ENCODE peak calls at places on chromosomes 4 and X, in seven cellular contexts. S is AG20443; M is AML-193; H is CD8-positive, alpha-beta memory T cell; Q is AG08395; X is activated naive CD8-positive, alpha-beta T cell treated with anti-CD3 and anti-CD28 coated beads, Interleukin-2, amount 50 U/mL, for 16 hours; C is bronchial epithelial cell. E is an unnamed sample.

GRCh38 chr4:182155806-182156205 is 87.4 kb upstream of the TENM3 start:
- DNase-seq in S (no peak), M (no peak), H (no peak), Q (no peak), X (no peak), C (no peak), E (no peak)

GRCh38 chr4:55409468-55410171 is 13.9 kb downstream of the TMEM165 start:
- DNase-seq in S (peak; percentile 14), M (no peak), H (no peak), Q (peak; percentile 38), X (no peak), C (no peak), E (no peak)

GRCh38 chr4:105147226-105148151 is 813 bp downstream of the TET2 start:
- DNase-seq in S (peak; percentile 19), M (no peak), H (no peak), Q (peak; percentile 14), X (no peak), C (peak; percentile 38), E (peak; percentile 17)

GRCh38 chr4:121209171-121209570 is 45.0 kb upstream of the TNIP3 start:
- DNase-seq in S (no peak), M (no peak), H (no peak), Q (no peak), X (no peak), C (no peak), E (no peak)

GRCh38 chr4:100849319-100849718 is 331.5 kb upstream of the EMCN start:
- DNase-seq in S (no peak), M (no peak), H (no peak), Q (no peak), X (no peak), C (no peak), E (no peak)

GRCh38 chrX:39150210-39150609 is 349.0 kb downstream of the MID1IP1 start:
- DNase-seq in S (no peak), M (no peak), H (no peak), Q (no peak), X (no peak), C (no peak), E (no peak)

GRCh38 chr4:163558539-163559044 is 64.1 kb downstream of the TMA16 start:
- DNase-seq in S (no peak), M (no peak), H (no peak), Q (no peak), X (no peak), C (no peak), E (peak; percentile 46)

GRCh38 chr4:110344165-110344564 is 131.8 kb upstream of the ENPEP start:
- DNase-seq in S (no peak), M (peak; percentile 14), H (no peak), Q (peak; percentile 5), X (no peak), C (no peak), E (no peak)

GRCh38 chr4:8582941-8583654 is 2.9 kb downstream of the GPR78 start:
- DNase-seq in S (no peak), M (no peak), H (no peak), Q (no peak), X (no peak), C (no peak), E (no peak)

GRCh38 chrX:11193035-11193469 is 81.9 kb downstream of the HCCS start:
- DNase-seq in S (no peak), M (no peak), H (no peak), Q (no peak), X (no peak), C (peak; percentile 81), E (no peak)